ENCODE peak calls at places on chromosomes 11 and 22, in ten cellular contexts. D is effector CD4-positive, alpha-beta T cell; E is WTC11; I is NCI-H1048; T is omental fat pad; S is AG04450; K is NCI-H774; C is HFF-Myc; Y is iris pigment epithelial cell; F is hippocampal formation. Q is an unnamed sample.

GRCh38 chr11:123196060-123196714 is 1.1 kb upstream of the CLMP start:
- DNase-seq in D (no peak), E (peak; percentile 71), I (no peak), T (no peak), S (no peak), K (no peak), C (no peak), Y (no peak), F (no peak), Q (no peak)

GRCh38 chr11:58121101-58121500 is 4.2 kb downstream of the OR9I1 start:
- DNase-seq in D (no peak), E (no peak), I (no peak), T (no peak), S (no peak), K (no peak), C (no peak), Y (no peak), F (no peak), Q (no peak)

GRCh38 chr11:75233688-75234295 is 6.8 kb upstream of the TPBGL start:
- DNase-seq in D (no peak), E (peak; percentile 71), I (no peak), T (no peak), S (peak; percentile 16), K (no peak), C (peak; percentile 56), Y (peak; percentile 57), F (no peak), Q (no peak)

GRCh38 chr11:120131941-120132644 is 5.8 kb downstream of the TRIM29 start:
- DNase-seq in D (no peak), E (no peak), I (no peak), T (peak; percentile 5), S (no peak), K (peak; percentile 5), C (no peak), Y (no peak), F (no peak), Q (no peak)

GRCh38 chr11:110735431-110736157 is 23.4 kb upstream of the ARHGAP20 start:
- DNase-seq in D (no peak), E (no peak), I (no peak), T (no peak), S (no peak), K (peak; percentile 21), C (no peak), Y (no peak), F (no peak), Q (no peak)

GRCh38 chr11:68766786-68767185 is 15.5 kb upstream of the TESMIN start:
- DNase-seq in D (no peak), E (no peak), I (no peak), T (no peak), S (no peak), K (no peak), C (no peak), Y (no peak), F (no peak), Q (no peak)

GRCh38 chr11:132095230-132096165 is 725.1 kb downstream of the NTM start:
- DNase-seq in D (no peak), E (no peak), I (no peak), T (no peak), S (no peak), K (no peak), C (no peak), Y (no peak), F (no peak), Q (no peak)

GRCh38 chr22:46854125-46854870 is 91.8 kb downstream of the TBC1D22A start:
- DNase-seq in D (no peak), E (no peak), I (no peak), T (no peak), S (no peak), K (no peak), C (no peak), Y (peak; percentile 54), F (peak; percentile 12), Q (no peak)

GRCh38 chr11:132948252-132948651 is 584.0 kb downstream of the OPCML start:
- DNase-seq in D (no peak), E (no peak), I (no peak), T (no peak), S (no peak), K (no peak), C (no peak), Y (no peak), F (no peak), Q (no peak)

GRCh38 chr11:12771875-12772274 is 97.7 kb downstream of the TEAD1 start:
- DNase-seq in D (no peak), E (no peak), I (no peak), T (no peak), S (no peak), K (no peak), C (no peak), Y (peak; percentile 82), F (no peak), Q (no peak)

GRCh38 chr11:103903005-103903404 is 133.4 kb upstream of the DDI1 start:
- DNase-seq in D (no peak), E (no peak), I (no peak), T (no peak), S (no peak), K (no peak), C (no peak), Y (no peak), F (no peak), Q (no peak)

GRCh38 chr22:26097840-26098239 is 71.4 kb upstream of the SEZ6L start:
- DNase-seq in D (no peak), E (no peak), I (no peak), T (no peak), S (no peak), K (no peak), C (no peak), Y (no peak), F (no peak), Q (no peak)

GRCh38 chr11:83194284-83195175 is 1.0 kb downstream of the ANKRD42 start:
- DNase-seq in D (peak; percentile 56), E (peak; percentile 34), I (no peak), T (peak; percentile 56), S (no peak), K (no peak), C (no peak), Y (peak; percentile 87), F (peak; percentile 22), Q (peak; percentile 29)

GRCh38 chr11:14932447-14932846 is 39.7 kb downstream of the CALCA start:
- DNase-seq in D (no peak), E (no peak), I (no peak), T (no peak), S (no peak), K (no peak), C (no peak), Y (no peak), F (no peak), Q (no peak)

GRCh38 chr22:39300198-39300830 is 19.1 kb downstream of the RPL3 start:
- DNase-seq in D (no peak), E (peak; percentile 44), I (no peak), T (no peak), S (no peak), K (no peak), C (no peak), Y (no peak), F (peak; percentile 45), Q (no peak)

GRCh38 chr22:27752771-27753170 is 48.8 kb downstream of the MN1 start:
- DNase-seq in D (no peak), E (no peak), I (no peak), T (no peak), S (no peak), K (no peak), C (no peak), Y (no peak), F (no peak), Q (no peak)

GRCh38 chr11:59560290-59560701 is 49.0 kb downstream of the OR4D9 start:
- DNase-seq in D (peak; percentile 66), E (peak; percentile 77), I (peak; percentile 38), T (no peak), S (no peak), K (peak; percentile 69), C (peak; percentile 46), Y (peak; percentile 78), F (peak; percentile 45), Q (peak; percentile 14)

GRCh38 chr11:123474994-123475393 is 44.9 kb downstream of the GRAMD1B start:
- DNase-seq in D (no peak), E (no peak), I (no peak), T (no peak), S (no peak), K (no peak), C (no peak), Y (peak; percentile 57), F (no peak), Q (no peak)

GRCh38 chr22:27654536-27655445 is 146.8 kb downstream of the MN1 start:
- DNase-seq in D (no peak), E (peak; percentile 76), I (peak; percentile 64), T (no peak), S (no peak), K (no peak), C (no peak), Y (no peak), F (no peak), Q (no peak)

GRCh38 chr11:130145975-130146776 is 13.4 kb upstream of the ST14 start:
- DNase-seq in D (no peak), E (peak; percentile 90), I (no peak), T (no peak), S (no peak), K (no peak), C (no peak), Y (peak; percentile 19), F (no peak), Q (no peak)

GRCh38 chr11:125344846-125345705 is 151.0 kb downstream of the FEZ1 start:
- DNase-seq in D (no peak), E (no peak), I (no peak), T (no peak), S (no peak), K (no peak), C (no peak), Y (no peak), F (no peak), Q (no peak)

GRCh38 chr11:70569996-70570692 is 171.8 kb downstream of the CTTN start:
- DNase-seq in D (no peak), E (no peak), I (no peak), T (no peak), S (no peak), K (no peak), C (no peak), Y (no peak), F (no peak), Q (no peak)

GRCh38 chr11:121236115-121237001 is 56.2 kb upstream of the SC5D start:
- DNase-seq in D (no peak), E (no peak), I (no peak), T (no peak), S (no peak), K (peak; percentile 12), C (no peak), Y (peak; percentile 27), F (no peak), Q (no peak)

GRCh38 chr22:38338772-38339379 is 21.6 kb upstream of the CSNK1E start:
- DNase-seq in D (no peak), E (peak; percentile 18), I (no peak), T (no peak), S (no peak), K (no peak), C (no peak), Y (peak; percentile 27), F (no peak), Q (no peak)

GRCh38 chr11:105507496-105508254 is 102.2 kb upstream of the GRIA4 start:
- DNase-seq in D (no peak), E (no peak), I (no peak), T (no peak), S (no peak), K (no peak), C (no peak), Y (no peak), F (no peak), Q (no peak)

GRCh38 chr11:31711137-31711536 is 100.0 kb downstream of the PAX6 start:
- DNase-seq in D (no peak), E (no peak), I (no peak), T (no peak), S (no peak), K (peak; percentile 31), C (no peak), Y (no peak), F (no peak), Q (no peak)

GRCh38 chr22:30483169-30483568 is 11.4 kb upstream of the SEC14L3 start:
- DNase-seq in D (no peak), E (no peak), I (no peak), T (no peak), S (no peak), K (no peak), C (no peak), Y (no peak), F (no peak), Q (no peak)

GRCh38 chr11:65437436-65438227 is 15.0 kb downstream of the NEAT1 start:
- DNase-seq in D (no peak), E (no peak), I (no peak), T (peak; percentile 20), S (no peak), K (no peak), C (no peak), Y (peak; percentile 39), F (no peak), Q (no peak)